ENCODE peak calls at places on chromosomes 16 and 17, in ten cellular contexts. H is RCC 7860; F is kidney glomerular epithelial cell; E is nephron progenitor cell; D is effector CD4-positive, alpha-beta T cell; B is activated naive CD4-positive, alpha-beta T cell; Z is HEK293T; T is iris pigment epithelial cell; G is GF-D8; O is HuH-7.5. R is an unnamed sample.
A peak's percentile ranks its signal among the peaks of the same experiment; 100 is the strongest.

GRCh38 chr16:67965668-67966548 is 2.5 kb downstream of the SLC12A4 start:
- DNase-seq in F (no peak), D (no peak), E (no peak), H (no peak), O (no peak), G (no peak), T (peak; percentile 41), Z (no peak), B (no peak), R (no peak)

GRCh38 chr16:11238272-11239202 is 17.5 kb downstream of the SOCS1 start:
- DNase-seq in H (no peak), D (no peak), E (no peak), G (no peak), T (no peak), O (no peak), B (no peak), F (no peak), Z (no peak), R (no peak)

GRCh38 chr16:29307598-29308507 is 98.7 kb downstream of the NPIPB11 start:
- DNase-seq in F (peak; percentile 13), E (no peak), O (no peak), B (no peak), H (no peak), T (peak; percentile 71), G (no peak), D (no peak), Z (no peak), R (no peak)

GRCh38 chr17:64572682-64573154 is 65.9 kb downstream of the CEP95 start:
- DNase-seq in B (no peak), G (peak; percentile 10), O (no peak), E (no peak), H (peak; percentile 59), D (no peak), Z (no peak), F (no peak), T (peak; percentile 47), R (no peak)

GRCh38 chr17:64540118-64540776 is 33.5 kb downstream of the CEP95 start:
- DNase-seq in D (no peak), G (no peak), F (no peak), Z (no peak), H (no peak), O (no peak), B (no peak), T (no peak), E (no peak), R (no peak)

GRCh38 chr17:64063766-64064224 is 43.4 kb upstream of the ICAM2 start:
- DNase-seq in G (no peak), E (peak; percentile 75), O (peak; percentile 54), H (no peak), D (peak; percentile 35), T (peak; percentile 38), Z (peak; percentile 79), F (no peak), B (peak; percentile 35), R (no peak)

GRCh38 chr17:80964231-80964856 is 27.3 kb upstream of the CHMP6 start:
- DNase-seq in O (no peak), G (no peak), D (no peak), B (no peak), E (no peak), H (no peak), F (no peak), Z (no peak), T (no peak), R (no peak)

GRCh38 chr16:68091604-68092261 is 6.6 kb downstream of the NFATC3 start:
- DNase-seq in B (no peak), G (peak; percentile 32), D (no peak), E (no peak), F (peak; percentile 72), T (peak; percentile 82), O (no peak), Z (no peak), H (no peak), R (peak; percentile 80)

GRCh38 chr17:17989618-17990017 is 17.0 kb downstream of the DRC3 start:
- DNase-seq in G (no peak), H (no peak), F (no peak), T (no peak), B (no peak), Z (no peak), O (no peak), D (no peak), E (no peak), R (no peak)

GRCh38 chr16:20415541-20415940 is 6.2 kb downstream of the ACSM5 start:
- DNase-seq in Z (no peak), H (peak; percentile 22), G (no peak), O (no peak), B (no peak), D (no peak), F (peak; percentile 69), T (no peak), E (no peak), R (no peak)

GRCh38 chr17:29593546-29594440 is 861 bp downstream of the ANKRD13B start:
- DNase-seq in E (peak; percentile 57), D (no peak), G (no peak), Z (no peak), H (no peak), O (peak; percentile 69), T (no peak), F (no peak), B (no peak), R (no peak)

GRCh38 chr17:61904094-61904710 is 23.6 kb downstream of the INTS2 start:
- DNase-seq in O (no peak), G (no peak), D (no peak), T (no peak), E (no peak), H (no peak), B (no peak), Z (no peak), F (no peak), R (no peak)

GRCh38 chr16:74868501-74868900 is 93.9 kb upstream of the FA2H start:
- DNase-seq in G (no peak), F (peak; percentile 1), O (no peak), T (peak; percentile 63), Z (no peak), H (no peak), D (no peak), E (no peak), B (no peak), R (no peak)

GRCh38 chr16:67115649-67116048 is 5.9 kb downstream of the PHAF1 start:
- DNase-seq in H (peak; percentile 92), E (no peak), D (no peak), T (peak; percentile 87), F (peak; percentile 90), O (no peak), Z (no peak), B (no peak), G (no peak), R (no peak)

GRCh38 chr16:87391950-87392822 is at the start of gene MAP1LC3B:
- DNase-seq in E (peak; percentile 99), O (peak; percentile 99), H (peak; percentile 90), Z (peak; percentile 93), T (peak; percentile 94), B (peak; percentile 98), G (peak; percentile 80), F (peak; percentile 92), D (peak; percentile 95), R (peak; percentile 54)

GRCh38 chr17:78676415-78677302 is 99.5 kb upstream of the DNAH17 start:
- DNase-seq in D (no peak), F (no peak), O (no peak), B (no peak), H (no peak), Z (no peak), T (no peak), E (no peak), G (no peak), R (no peak)

GRCh38 chr17:80035937-80036714 is at the start of gene CCDC40:
- DNase-seq in B (peak; percentile 58), O (peak; percentile 86), G (peak; percentile 22), T (peak; percentile 69), H (peak; percentile 65), F (peak; percentile 72), Z (peak; percentile 92), E (peak; percentile 83), D (peak; percentile 67), R (peak; percentile 36)

GRCh38 chr17:65055708-65056638 is 567 bp downstream of the GNA13 start:
- DNase-seq in G (no peak), H (no peak), O (peak; percentile 44), Z (peak; percentile 45), E (peak; percentile 49), D (peak; percentile 28), F (peak; percentile 76), T (peak; percentile 42), B (peak; percentile 27), R (no peak)

GRCh38 chr16:10080031-10080772 is 102.0 kb downstream of the GRIN2A start:
- DNase-seq in T (peak; percentile 32), H (peak; percentile 14), B (no peak), D (no peak), Z (no peak), F (peak; percentile 70), G (no peak), E (no peak), O (no peak), R (no peak)

GRCh38 chr16:72404299-72404698 is 232.3 kb upstream of the PMFBP1 start:
- DNase-seq in E (no peak), B (no peak), T (peak; percentile 6), O (no peak), G (no peak), D (no peak), F (no peak), Z (no peak), H (no peak), R (no peak)

GRCh38 chr17:81644496-81644895 is 7.5 kb downstream of the TSPAN10 start:
- DNase-seq in T (no peak), G (no peak), Z (no peak), D (no peak), O (no peak), B (no peak), F (no peak), H (no peak), E (no peak), R (no peak)

GRCh38 chr17:4161560-4162221 is 18.7 kb downstream of the CYB5D2 start:
- DNase-seq in G (peak; percentile 87), T (peak; percentile 43), D (no peak), B (no peak), F (no peak), H (no peak), E (no peak), Z (no peak), O (no peak), R (no peak)

GRCh38 chr17:56313201-56313600 is 159.9 kb downstream of the ANKFN1 start:
- DNase-seq in O (no peak), H (no peak), B (no peak), D (no peak), F (no peak), G (peak; percentile 5), T (no peak), Z (no peak), E (no peak), R (no peak)

GRCh38 chr16:19238386-19238785 is 47.1 kb upstream of the CLEC19A start:
- DNase-seq in F (no peak), D (no peak), Z (no peak), G (no peak), H (no peak), O (no peak), T (no peak), E (no peak), B (no peak), R (no peak)

GRCh38 chr16:55830658-55831294 is 2.1 kb downstream of the CES1 start:
- DNase-seq in B (no peak), T (no peak), E (no peak), Z (no peak), O (no peak), D (no peak), H (no peak), G (no peak), F (no peak), R (no peak)

GRCh38 chr17:76027159-76027839 is at the start of gene EVPL:
- DNase-seq in F (peak; percentile 36), G (no peak), O (no peak), H (peak; percentile 63), D (no peak), Z (no peak), B (no peak), E (no peak), T (no peak), R (no peak)

GRCh38 chr16:84442416-84443145 is 61.9 kb downstream of the MEAK7 start:
- DNase-seq in D (no peak), O (no peak), F (no peak), G (no peak), T (no peak), H (no peak), Z (no peak), E (no peak), B (no peak), R (no peak)

GRCh38 chr16:52482916-52483315 is 64.0 kb downstream of the TOX3 start:
- DNase-seq in H (no peak), D (no peak), T (no peak), G (no peak), E (no peak), B (no peak), Z (no peak), O (no peak), F (no peak), R (no peak)

R was measured in NCI-H2081 treated with DMSO at 0.1 percent for 48 hours.